ENCODE peak calls at places on chromosomes 7 and 10, in four cellular contexts. D is H9, U is mesendoderm, S is H1. R is an unnamed sample.

GRCh38 chr10:19713800-19714525 is 102.3 kb upstream of the PLXDC2 start:
- DNase-seq in D (peak; percentile 69), U (peak; percentile 70), S (peak; percentile 44), R (no peak)

GRCh38 chr7:70779321-70779720 is 352.6 kb upstream of the GALNT17 start:
- DNase-seq in D (no peak), U (no peak), S (no peak), R (no peak)

GRCh38 chr7:107387573-107388219 is 82.2 kb upstream of the GPR22 start:
- DNase-seq in D (no peak), U (peak; percentile 27), S (no peak), R (peak; percentile 90)

GRCh38 chr10:50385610-50386009 is 134.3 kb upstream of the ASAH2 start:
- DNase-seq in D (no peak), U (no peak), S (no peak), R (no peak)

GRCh38 chr7:43869898-43870240 is 552 bp upstream of the MRPS24 start:
- DNase-seq in D (no peak), U (peak; percentile 65), S (no peak), R (peak; percentile 96)

GRCh38 chr7:128841171-128841690 is 11.0 kb downstream of the FLNC start:
- DNase-seq in D (no peak), U (no peak), S (no peak), R (no peak)

GRCh38 chr7:70134029-70134445 is 535.8 kb downstream of the AUTS2 start:
- DNase-seq in D (no peak), U (no peak), S (no peak), R (no peak)

GRCh38 chr7:85730016-85730415 is 543.2 kb upstream of the SEMA3D start:
- DNase-seq in D (no peak), U (no peak), S (no peak), R (no peak)

GRCh38 chr10:93437000-93437945 is 44.9 kb downstream of the MYOF start:
- DNase-seq in D (peak; percentile 75), U (peak; percentile 98), S (no peak), R (peak; percentile 99)

GRCh38 chr7:151251328-151251925 is 2.9 kb upstream of the SMARCD3 start:
- DNase-seq in D (no peak), U (no peak), S (no peak), R (peak; percentile 66)

GRCh38 chr7:27101906-27102577 is 441 bp downstream of the HOXA2 start:
- DNase-seq in D (no peak), U (no peak), S (no peak), R (peak; percentile 35)

GRCh38 chr10:8006274-8006999 is 48.1 kb upstream of the GATA3 start:
- DNase-seq in D (no peak), U (no peak), S (no peak), R (no peak)
- H3K56ac ChIP-seq in D (no peak overlapping the region), U (no peak overlapping the region), S (no peak overlapping the region), R (no peak overlapping the region)

GRCh38 chr10:126977216-126977615 is 72.0 kb downstream of the DOCK1 start:
- DNase-seq in D (no peak), U (no peak), S (no peak), R (no peak)
- H3K56ac ChIP-seq in D (no peak overlapping the region), U (no peak overlapping the region), S (no peak overlapping the region), R (no peak overlapping the region)

GRCh38 chr10:5525581-5526271 is 965 bp downstream of the CALML3 start:
- DNase-seq in D (no peak), U (no peak), S (no peak), R (no peak)

GRCh38 chr10:5526691-5527331 is 2.0 kb downstream of the CALML3 start:
- DNase-seq in D (no peak), U (no peak), S (no peak), R (no peak)

GRCh38 chr10:5523796-5524574 is 776 bp upstream of the CALML3 start:
- DNase-seq in D (peak; percentile 17), U (no peak), S (no peak), R (no peak)

GRCh38 chr10:5522913-5523560 is 1.7 kb upstream of the CALML3 start:
- DNase-seq in D (peak; percentile 19), U (no peak), S (no peak), R (no peak)

GRCh38 chr10:5524721-5525531 is at the start of gene CALML3:
- DNase-seq in D (no peak), U (no peak), S (no peak), R (no peak)
- H3K56ac ChIP-seq in D (no peak within 1 kb of the TSS), U (no peak within 1 kb of the TSS), S (no peak within 1 kb of the TSS), R (no peak within 1 kb of the TSS)

GRCh38 chr10:71741029-71741428 is 21.5 kb upstream of the C10orf105 start:
- DNase-seq in D (no peak), U (no peak), S (no peak), R (no peak)
- H3K56ac ChIP-seq in D (no peak overlapping the region), U (no peak overlapping the region), S (no peak overlapping the region), R (no peak overlapping the region)

DNA sequence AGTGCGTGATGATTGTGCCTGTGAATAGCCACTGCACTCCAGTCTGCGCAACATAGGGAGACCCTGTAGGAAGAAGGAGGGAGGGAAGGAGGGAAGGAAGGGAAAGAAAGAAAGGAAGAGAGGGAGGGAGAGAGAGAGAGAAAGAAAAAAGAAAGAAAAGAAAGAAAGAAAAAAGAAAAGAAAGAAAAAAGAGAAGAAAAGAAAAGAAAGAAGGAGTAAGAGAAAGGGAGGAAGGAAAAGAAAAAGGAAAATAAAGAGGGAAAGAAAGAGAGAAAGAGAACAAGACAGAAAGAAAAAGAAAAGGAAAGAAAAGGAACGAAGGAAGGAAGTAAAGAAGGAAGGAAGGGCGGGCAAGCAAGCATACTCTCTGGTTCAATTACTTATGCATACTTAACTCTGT is 112.9 kb upstream of the ANK3 start:
- DNase-seq in D (no peak), U (no peak), S (no peak), R (no peak)
- H3K56ac ChIP-seq in D (no peak overlapping the region), U (no peak overlapping the region), S (no peak overlapping the region), R (no peak overlapping the region)

GRCh38 chr10:14535497-14536199 is 204.9 kb upstream of the FRMD4A start:
- DNase-seq in D (no peak), U (no peak), S (no peak), R (no peak)

GRCh38 chr10:14540062-14540461 is 209.3 kb upstream of the FRMD4A start:
- DNase-seq in D (no peak), U (peak; percentile 27), S (no peak), R (no peak)

GRCh38 chr10:14533295-14533694 is 202.6 kb upstream of the FRMD4A start:
- DNase-seq in D (no peak), U (no peak), S (no peak), R (no peak)

GRCh38 chr10:14534152-14534551 is 203.4 kb upstream of the FRMD4A start:
- DNase-seq in D (no peak), U (no peak), S (no peak), R (no peak)

GRCh38 chr10:14536269-14536903 is 205.7 kb upstream of the FRMD4A start:
- DNase-seq in D (no peak), U (no peak), S (no peak), R (no peak)
- H3K56ac ChIP-seq in D (no peak overlapping the region), U (no peak overlapping the region), S (no peak overlapping the region), R (no peak overlapping the region)

DNA sequence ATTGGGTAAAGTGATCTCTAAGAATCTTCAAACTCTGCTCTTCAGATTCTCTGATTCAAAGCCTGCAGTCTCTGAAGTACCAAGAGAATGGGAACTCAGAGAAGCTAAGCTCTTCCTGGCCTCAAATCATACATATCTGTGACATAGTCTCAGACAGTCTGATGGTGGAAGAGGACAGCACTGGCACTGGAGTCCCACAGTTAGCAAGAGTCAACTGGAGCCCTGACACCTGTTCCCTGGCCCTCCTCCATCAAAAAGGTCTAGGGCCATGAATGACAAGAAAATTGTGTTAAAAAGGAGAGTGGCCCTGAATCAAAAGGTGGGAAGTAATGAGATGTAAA is 37.7 kb downstream of the PRSS2 start:
- DNase-seq in D (no peak), U (no peak), S (no peak), R (no peak)
- H3K56ac ChIP-seq in D (no peak overlapping the region), U (no peak overlapping the region), S (no peak overlapping the region), R (no peak overlapping the region)